ENCODE peak calls at places on chromosomes 2 and 18, in seven cellular contexts. M, W, V, H, S, G and Y are unnamed samples.

GRCh38 chr2:102057502-102058292 is 65.9 kb downstream of the IL1R2 start:
- DNase-seq in M (no peak), W (peak), V (no peak), H (peak), S (no peak), G (peak), Y (no peak)

GRCh38 chr2:19738707-19739106 is 163.1 kb downstream of the TTC32 start:
- DNase-seq in M (no peak), W (peak), V (no peak), H (no peak), S (no peak), G (no peak), Y (no peak)

GRCh38 chr2:239337122-239337876 is 63.5 kb downstream of the HDAC4 start:
- DNase-seq in M (no peak), W (no peak), V (no peak), H (no peak), S (no peak), G (no peak), Y (no peak)

GRCh38 chr2:189641565-189641964 is 19.7 kb upstream of the ASNSD1 start:
- DNase-seq in M (no peak), W (peak), V (no peak), H (no peak), S (no peak), G (no peak), Y (no peak)

GRCh38 chr18:63994783-63995399 is 25.0 kb downstream of the SERPINB8 start:
- DNase-seq in M (peak), W (peak), V (peak), H (peak), S (peak), G (no peak), Y (peak)

GRCh38 chr2:100707016-100707947 is 112.7 kb upstream of the NPAS2 start:
- DNase-seq in M (no peak), W (no peak), V (no peak), H (no peak), S (no peak), G (no peak), Y (no peak)

GRCh38 chr2:187654535-187654934 is 100.3 kb upstream of the TFPI start:
- DNase-seq in M (no peak), W (no peak), V (no peak), H (no peak), S (no peak), G (no peak), Y (no peak)

GRCh38 chr2:69214898-69215297 is 172.1 kb downstream of the GFPT1 start:
- DNase-seq in M (no peak), W (peak), V (no peak), H (peak), S (no peak), G (no peak), Y (no peak)

GRCh38 chr18:13236411-13236810 is 17.9 kb downstream of the LDLRAD4 start:
- DNase-seq in M (no peak), W (no peak), V (no peak), H (no peak), S (no peak), G (no peak), Y (no peak)

GRCh38 chr2:186059096-186059495 is 320.5 kb downstream of the FSIP2 start:
- DNase-seq in M (no peak), W (peak), V (no peak), H (no peak), S (no peak), G (no peak), Y (no peak)

GRCh38 chr2:96553176-96553956 is 16.8 kb downstream of the ARID5A start:
- DNase-seq in M (no peak), W (no peak), V (no peak), H (no peak), S (no peak), G (no peak), Y (no peak)

GRCh38 chr2:102033028-102033749 is 41.4 kb downstream of the IL1R2 start:
- DNase-seq in M (no peak), W (peak), V (no peak), H (peak), S (no peak), G (peak), Y (no peak)

GRCh38 chr2:179991344-179991743 is 15.8 kb downstream of the CWC22 start:
- DNase-seq in M (no peak), W (no peak), V (no peak), H (no peak), S (no peak), G (no peak), Y (no peak)

GRCh38 chr2:179652296-179652695 is 209.1 kb downstream of the ZNF385B start:
- DNase-seq in M (no peak), W (no peak), V (no peak), H (no peak), S (no peak), G (no peak), Y (no peak)

GRCh38 chr18:27793013-27793412 is 383.9 kb downstream of the CDH2 start:
- DNase-seq in M (no peak), W (no peak), V (no peak), H (no peak), S (no peak), G (no peak), Y (no peak)

GRCh38 chr2:63488118-63488713 is 100.1 kb downstream of the WDPCP start:
- DNase-seq in M (peak), W (peak), V (peak), H (peak), S (no peak), G (no peak), Y (peak)

GRCh38 chr2:232488097-232488711 is 570 bp upstream of the ECEL1 start:
- DNase-seq in M (no peak), W (no peak), V (no peak), H (no peak), S (peak), G (no peak), Y (no peak)

GRCh38 chr2:215691346-215691745 is 255.5 kb upstream of the FN1 start:
- DNase-seq in M (no peak), W (no peak), V (no peak), H (no peak), S (no peak), G (no peak), Y (no peak)

GRCh38 chr2:193187816-193188215 is 993.1 kb upstream of the TMEFF2 start:
- DNase-seq in M (no peak), W (no peak), V (no peak), H (no peak), S (no peak), G (no peak), Y (no peak)

GRCh38 chr18:69935319-69936190 is 12.1 kb downstream of the CD226 start:
- DNase-seq in M (no peak), W (no peak), V (no peak), H (peak), S (no peak), G (peak), Y (peak)

GRCh38 chr2:86000131-86000937 is 105.4 kb downstream of the POLR1A start:
- DNase-seq in M (no peak), W (no peak), V (no peak), H (no peak), S (no peak), G (no peak), Y (no peak)

GRCh38 chr2:86645752-86646151 is 22.1 kb upstream of the RNF103 start:
- DNase-seq in M (no peak), W (no peak), V (no peak), H (no peak), S (no peak), G (no peak), Y (no peak)

GRCh38 chr2:144914622-144915230 is 394.8 kb upstream of the ZEB2 start:
- DNase-seq in M (no peak), W (peak), V (no peak), H (no peak), S (no peak), G (no peak), Y (no peak)

GRCh38 chr2:28413152-28413895 is 20.7 kb downstream of the FOSL2 start:
- DNase-seq in M (no peak), W (peak), V (peak), H (no peak), S (peak), G (no peak), Y (no peak)

GRCh38 chr2:163182764-163183354 is 344.3 kb upstream of the KCNH7 start:
- DNase-seq in M (peak), W (peak), V (peak), H (no peak), S (no peak), G (no peak), Y (no peak)

GRCh38 chr18:56890632-56891031 is 239.5 kb downstream of the WDR7 start:
- DNase-seq in M (peak), W (peak), V (no peak), H (peak), S (no peak), G (no peak), Y (no peak)

GRCh38 chr2:61016392-61017002 is 1.0 kb upstream of the PEX13 start:
- DNase-seq in M (no peak), W (no peak), V (no peak), H (peak), S (no peak), G (no peak), Y (no peak)
- TF ChIP-seq CEBPB in M (no peak), W (no peak), V (no peak), H (no peak), S (no peak), G (no peak), Y (no peak)

GRCh38 chr18:36536426-36536825 is 238.9 kb downstream of the FHOD3 start:
- DNase-seq in M (no peak), W (no peak), V (no peak), H (no peak), S (peak), G (no peak), Y (no peak)
- TF ChIP-seq CEBPB in M (no peak), W (no peak), V (no peak), H (no peak), S (no peak), G (no peak), Y (no peak)

GRCh38 chr2:118443596-118443995 is 355.3 kb downstream of the INSIG2 start:
- DNase-seq in M (no peak), W (peak), V (no peak), H (peak), S (no peak), G (no peak), Y (no peak)
- TF ChIP-seq CEBPB in M (no peak), W (no peak), V (no peak), H (no peak), S (no peak), G (no peak), Y (no peak)

GRCh38 chr18:22871809-22872525 is 61.2 kb upstream of the RBBP8 start:
- DNase-seq in M (no peak), W (peak), V (no peak), H (no peak), S (no peak), G (no peak), Y (no peak)

GRCh38 chr18:22868831-22869230 is 64.3 kb upstream of the RBBP8 start:
- DNase-seq in M (no peak), W (no peak), V (no peak), H (no peak), S (no peak), G (no peak), Y (no peak)

GRCh38 chr18:22872894-22873537 is 60.1 kb upstream of the RBBP8 start:
- DNase-seq in M (peak), W (peak), V (no peak), H (peak), S (no peak), G (peak), Y (no peak)
- TF ChIP-seq CEBPB in M (no peak), W (no peak), V (no peak), H (no peak), S (no peak), G (no peak), Y (no peak)

DNA sequence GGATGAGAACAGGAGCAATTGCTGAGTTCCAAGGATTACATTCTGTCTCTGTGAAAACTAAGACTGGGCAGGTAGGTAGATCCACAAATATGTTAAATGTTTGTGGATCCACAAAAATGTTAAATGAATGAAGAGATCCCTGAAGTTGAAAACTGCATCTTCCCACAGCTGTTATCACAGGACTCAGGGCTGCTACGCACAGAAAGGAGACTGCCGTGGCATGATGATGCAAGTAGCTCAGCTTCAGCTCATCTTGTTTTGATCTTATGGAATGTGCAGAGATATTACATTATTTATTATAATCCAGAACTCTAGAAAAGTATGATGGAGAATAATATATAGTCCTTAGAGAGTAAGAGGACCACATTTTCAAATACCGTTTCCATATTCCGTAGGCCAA is 317.2 kb upstream of the MMADHC start:
- DNase-seq in M (no peak), W (no peak), V (no peak), H (no peak), S (no peak), G (no peak), Y (no peak)
- TF ChIP-seq CEBPB in M (no peak), W (no peak), V (no peak), H (no peak), S (no peak), G (no peak), Y (no peak)

DNA sequence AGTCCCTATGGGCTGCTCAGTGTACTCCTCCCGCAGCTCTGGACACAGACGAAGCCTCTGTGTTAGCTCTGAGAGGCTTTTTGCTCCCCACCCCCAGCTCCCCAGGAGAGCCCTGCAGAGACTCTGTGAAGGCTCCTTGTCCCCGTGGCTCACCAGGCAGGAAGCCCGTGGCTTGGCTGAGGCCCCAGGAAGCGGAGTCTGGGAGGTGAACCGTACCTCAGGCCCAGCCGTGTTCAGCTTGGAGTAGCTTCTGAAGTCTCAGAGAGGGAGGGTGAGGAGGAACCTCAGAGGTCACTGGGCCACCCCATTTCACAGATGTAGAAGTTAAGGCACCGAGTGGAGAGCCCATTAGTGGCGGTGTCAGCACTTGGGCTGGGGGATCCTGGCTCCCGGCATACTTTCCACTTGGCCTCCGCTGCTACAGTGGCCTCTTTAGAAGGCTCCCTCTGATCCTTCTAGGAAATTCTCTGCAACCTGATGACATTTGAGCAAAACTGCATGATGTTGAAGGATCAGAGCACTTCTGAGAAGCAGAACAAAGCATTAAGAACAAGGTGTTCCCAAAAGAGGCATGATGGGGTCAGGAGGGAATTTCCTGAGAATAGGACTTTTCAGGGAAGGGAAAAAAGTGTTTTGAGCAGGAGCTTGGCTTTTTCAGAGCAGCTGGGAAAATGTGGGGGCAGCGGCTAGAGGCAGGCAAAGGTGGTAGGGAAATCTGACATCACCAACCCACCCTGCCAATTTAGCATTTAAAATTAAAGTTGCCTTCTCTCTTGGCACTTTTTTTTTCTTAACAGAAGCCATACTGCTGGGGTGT is 79.1 kb downstream of the MCFD2 start:
- DNase-seq in M (no peak), W (peak), V (no peak), H (no peak), S (no peak), G (no peak), Y (no peak)
- TF ChIP-seq CEBPB in M (no peak), W (no peak), V (no peak), H (no peak), S (no peak), G (no peak), Y (no peak)

GRCh38 chr18:55477537-55478300 is 110.3 kb downstream of the TCF4 start:
- DNase-seq in M (no peak), W (peak), V (no peak), H (no peak), S (no peak), G (peak), Y (no peak)
- TF ChIP-seq CEBPB in M (no peak), W (no peak), V (no peak), H (no peak), S (no peak), G (no peak), Y (no peak)